ENCODE peak calls at places on chromosome 16, in eight cellular contexts. I is endothelial cell of umbilical vein, P is right cardiac atrium, U is aorta, Z is C1 segment of cervical spinal cord, F is GM04503, W is A673, L is T1000. H is an unnamed sample.

GRCh38 chr16:5072334-5073278 is 963 bp downstream of the ALG1 start:
- DNase-seq in F (no peak), U (peak; percentile 53), W (no peak), P (no peak), I (no peak), L (no peak), Z (no peak), H (no peak)

GRCh38 chr16:85605912-85606841 is 6.9 kb upstream of the GSE1 start:
- DNase-seq in U (no peak), W (no peak), Z (no peak), L (no peak), I (no peak), P (no peak), F (no peak), H (no peak)

GRCh38 chr16:73086108-73086507 is 38.2 kb upstream of the ZFHX3 start:
- DNase-seq in F (no peak), I (no peak), P (no peak), U (no peak), L (no peak), Z (no peak), W (no peak), H (no peak)

GRCh38 chr16:70805787-70806186 is 4.8 kb upstream of the VAC14 start:
- DNase-seq in W (peak; percentile 14), F (peak; percentile 33), Z (no peak), U (no peak), I (peak; percentile 55), P (no peak), L (no peak), H (no peak)

GRCh38 chr16:82016268-82016667 is 5.0 kb upstream of the SDR42E1 start:
- DNase-seq in Z (no peak), F (no peak), P (no peak), L (no peak), I (peak; percentile 90), W (peak; percentile 58), U (no peak), H (no peak)

GRCh38 chr16:27824786-27825185 is 238.7 kb downstream of the GSG1L start:
- DNase-seq in F (no peak), I (no peak), Z (no peak), U (peak; percentile 55), L (no peak), W (no peak), P (no peak), H (no peak)

GRCh38 chr16:3188675-3188924 is 596 bp downstream of the OR1F1 start:
- DNase-seq in Z (no peak), I (peak; percentile 24), W (no peak), U (no peak), L (no peak), F (no peak), P (no peak), H (no peak)

GRCh38 chr16:81848306-81848853 is 69.3 kb downstream of the PLCG2 start:
- DNase-seq in Z (no peak), I (no peak), W (no peak), U (no peak), P (no peak), L (no peak), F (no peak), H (no peak)

GRCh38 chr16:65731840-65732239 is 610.0 kb upstream of the CDH11 start:
- DNase-seq in W (no peak), L (no peak), Z (no peak), I (no peak), U (no peak), P (no peak), F (no peak), H (no peak)

H was measured in osteocyte.